ENCODE peak calls at places on chromosomes 5 and 9, in six cellular contexts. S is body of pancreas, J is HCT116, M is upper lobe of left lung, V is K562, W is uterus. I is an unnamed sample. For H3K36me3, the result is how much of the 10 kb centered on the place peaks cover.

GRCh38 chr9:127773245-127773644 is 5.2 kb downstream of the SH2D3C start:
- DNase-seq in J (no peak), S (no peak), W (no peak), M (no peak), V (no peak), I (no peak)

GRCh38 chr9:110869931-110870330 is 168.3 kb downstream of the LPAR1 start:
- DNase-seq in W (no peak), M (no peak), J (no peak), S (no peak), V (no peak), I (no peak)

GRCh38 chr5:140561753-140562523 is 2.5 kb downstream of the APBB3 start:
- DNase-seq in S (no peak), V (no peak), W (no peak), J (no peak), M (no peak), I (no peak)

GRCh38 chr9:120857902-120858301 is 15.2 kb upstream of the PSMD5 start:
- DNase-seq in J (no peak), M (no peak), W (no peak), V (peak), S (no peak), I (no peak)

GRCh38 chr5:72141440-72142271 is 34.4 kb downstream of the MAP1B start:
- DNase-seq in W (peak), V (no peak), M (no peak), S (no peak), J (no peak), I (no peak)

GRCh38 chr5:109825450-109825849 is 135.7 kb downstream of the MAN2A1 start:
- DNase-seq in W (no peak), S (no peak), M (no peak), V (no peak), J (no peak), I (no peak)

GRCh38 chr5:55063899-55064298 is 38.5 kb upstream of the GZMA start:
- DNase-seq in M (no peak), J (no peak), W (no peak), V (no peak), S (no peak), I (no peak)

GRCh38 chr5:23028445-23028844 is 175.3 kb upstream of the CDH12 start:
- DNase-seq in J (no peak), M (no peak), W (no peak), S (no peak), V (no peak), I (no peak)

GRCh38 chr5:44691811-44692210 is 116.9 kb upstream of the MRPS30 start:
- DNase-seq in S (no peak), M (no peak), W (no peak), J (peak), V (no peak), I (no peak)

GRCh38 chr5:157555031-157555640 is 20.4 kb downstream of the ADAM19 start:
- DNase-seq in W (no peak), M (no peak), V (no peak), J (no peak), S (no peak), I (no peak)

GRCh38 chr5:21031001-21031400 is 1043.0 kb upstream of the CDH18 start:
- DNase-seq in W (no peak), S (no peak), V (no peak), J (no peak), M (no peak), I (no peak)

GRCh38 chr5:179866241-179867078 is 7.8 kb upstream of the MRNIP start:
- DNase-seq in V (no peak), S (no peak), W (no peak), M (no peak), J (no peak), I (no peak)
- H3K36me3 ChIP-seq in V (half or more), S (under half), W (under half), M (half or more), J (under half), I (under half)

GRCh38 chr9:90805006-90805993 is 3.7 kb downstream of the SYK start:
- DNase-seq in M (no peak), V (no peak), S (no peak), W (no peak), J (no peak), I (no peak)

GRCh38 chr9:90801175-90801506 is 478 bp upstream of the SYK start:
- DNase-seq in W (no peak), S (no peak), M (no peak), V (no peak), J (no peak), I (no peak)

GRCh38 chr9:90801507-90802289 is at the start of gene SYK:
- DNase-seq in V (peak), M (peak), W (no peak), S (peak), J (no peak), I (peak)

GRCh38 chr9:90802534-90802933 is 915 bp downstream of the SYK start:
- DNase-seq in W (no peak), S (no peak), M (no peak), J (no peak), V (no peak), I (no peak)

DNA sequence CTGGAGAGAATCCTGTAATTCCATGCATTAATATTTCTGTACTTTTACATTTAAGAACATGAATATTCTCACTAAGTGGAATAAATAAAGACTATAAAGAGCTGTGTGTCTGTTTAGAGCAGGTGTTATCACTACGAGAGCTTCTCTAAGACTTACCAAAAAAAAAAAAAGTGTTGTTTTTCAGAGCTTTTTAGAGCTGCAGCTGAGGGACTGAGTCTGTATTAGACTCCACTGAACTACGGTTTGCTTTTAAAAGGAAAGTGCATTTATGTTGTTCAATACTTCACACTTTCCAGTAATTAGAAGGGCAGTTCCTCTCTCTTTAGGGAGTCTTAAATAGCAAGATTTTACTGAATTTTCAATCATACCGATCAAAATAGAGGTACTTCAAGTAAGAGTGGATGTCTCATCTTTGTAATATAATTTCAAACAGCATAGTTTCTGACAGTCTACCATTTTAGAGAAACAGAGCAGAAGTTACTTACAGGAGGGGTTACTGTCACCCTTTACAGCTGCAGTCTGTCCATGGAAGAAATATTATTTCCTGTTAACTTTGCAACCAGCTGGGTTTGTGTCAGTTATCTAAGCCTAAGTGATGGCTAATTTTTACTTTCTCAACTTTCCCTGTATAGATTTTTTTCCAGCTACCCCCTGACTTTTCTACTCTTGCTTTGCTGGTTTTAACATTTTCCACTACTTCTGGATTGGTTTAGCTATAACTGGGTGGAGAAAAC is 2.4 kb downstream of the SYK start:
- DNase-seq in V (no peak), J (no peak), M (no peak), W (no peak), S (no peak), I (no peak)
- H3K4me3 ChIP-seq in V (peak), J (no peak), M (no peak), W (no peak), S (no peak), I (no peak)

GRCh38 chr9:122263699-122264349 is 816 bp downstream of the RBM18 start:
- DNase-seq in S (no peak), M (no peak), W (no peak), V (no peak), J (no peak), I (no peak)

GRCh38 chr9:122265265-122265900 is 701 bp downstream of the MRRF start:
- DNase-seq in M (no peak), V (peak), W (no peak), J (peak), S (no peak), I (no peak)

GRCh38 chr9:122262073-122262472 is 2.6 kb downstream of the RBM18 start:
- DNase-seq in V (no peak), S (no peak), J (no peak), W (no peak), M (no peak), I (no peak)

GRCh38 chr9:122261469-122261881 is 3.2 kb downstream of the RBM18 start:
- DNase-seq in W (peak), M (peak), J (no peak), V (peak), S (peak), I (peak)

GRCh38 chr9:122264360-122265264 is at the start of the genes MRRF and RBM18:
- DNase-seq in M (peak), J (peak), W (peak), V (peak), S (peak), I (peak)
- TF ChIP-seq POLR2A in M (peak), J (peak), W (peak), V (peak), S (peak), I (peak)

GRCh38 chr9:29861803-29862202 is 2288.5 kb upstream of the C9orf72 start:
- DNase-seq in V (no peak), M (no peak), S (no peak), W (no peak), J (no peak), I (no peak)
- H3K36me3 ChIP-seq in V (under half), M (under half), S (under half), W (under half), J (under half), I (under half)